ENCODE peak calls at places on chromosomes 13 and 19, in ten cellular contexts. S is fibroblast of lung; R is thoracic aorta; E is tibial nerve; K is CD8-positive, alpha-beta memory T cell; P is left lung; W is gastrocnemius medialis; Z is mesendoderm; U is aorta; H is cardiac muscle cell. D is an unnamed sample. For H3K27me3 and H3K36me3, the result is how much of the 10 kb centered on the place peaks cover.

GRCh38 chr13:40928980-40929379 is 90.1 kb downstream of the ELF1 start:
- DNase-seq in S (no peak), R (no peak), E (no peak), K (no peak), P (no peak), W (no peak), Z (no peak), U (no peak), H (no peak), D (no peak)

GRCh38 chr19:38402967-38403674 is at the start of gene FAM98C:
- DNase-seq in S (peak), R (peak), E (peak), K (peak), P (peak), W (peak), Z (peak), U (peak), H (peak), D (peak)

GRCh38 chr19:11963566-11964355 is 1.1 kb upstream of the ZNF763 start:
- DNase-seq in S (peak), R (peak), E (peak), K (peak), P (peak), W (peak), Z (peak), U (peak), H (peak), D (peak)

GRCh38 chr19:35100588-35101533 is 14.8 kb upstream of the FXYD3 start:
- DNase-seq in S (no peak), R (no peak), E (no peak), K (no peak), P (no peak), W (no peak), Z (no peak), U (no peak), H (no peak), D (peak)

GRCh38 chr13:102399791-102400618 is 1.8 kb downstream of the FGF14 start:
- DNase-seq in S (no peak), R (no peak), E (no peak), K (peak), P (peak), W (no peak), Z (peak), U (peak), H (peak), D (peak)

GRCh38 chr19:6464070-6464873 is at the start of gene CRB3:
- DNase-seq in S (no peak), R (no peak), E (no peak), K (peak), P (peak), W (no peak), Z (peak), U (no peak), H (no peak), D (peak)

GRCh38 chr13:112651306-112651705 is 38.5 kb upstream of the ATP11A start:
- DNase-seq in S (peak), R (no peak), E (no peak), K (no peak), P (no peak), W (no peak), Z (no peak), U (no peak), H (peak), D (no peak)

GRCh38 chr13:30864352-30865130 is 41.5 kb upstream of the MEDAG start:
- DNase-seq in S (peak), R (no peak), E (no peak), K (no peak), P (no peak), W (no peak), Z (peak), U (no peak), H (no peak), D (no peak)

GRCh38 chr19:8513687-8514504 is at the start of gene ZNF414:
- DNase-seq in S (peak), R (peak), E (peak), K (peak), P (peak), W (peak), Z (peak), U (peak), H (peak), D (peak)

GRCh38 chr13:81596224-81596753 is 1255.4 kb upstream of the SPRY2 start:
- DNase-seq in S (no peak), R (no peak), E (no peak), K (no peak), P (no peak), W (no peak), Z (no peak), U (no peak), H (no peak), D (no peak)

GRCh38 chr19:860481-861098 is 1.1 kb downstream of the CFD start:
- DNase-seq in S (peak), R (no peak), E (peak), K (peak), P (peak), W (peak), Z (peak), U (no peak), H (peak), D (peak)

GRCh38 chr13:24116103-24116502 is 44.4 kb upstream of the SPATA13 start:
- DNase-seq in S (peak), R (no peak), E (no peak), K (no peak), P (no peak), W (no peak), Z (no peak), U (no peak), H (no peak), D (no peak)

GRCh38 chr13:94858856-94859811 is 146.8 kb upstream of the SOX21 start:
- DNase-seq in S (peak), R (no peak), E (peak), K (no peak), P (peak), W (peak), Z (peak), U (no peak), H (no peak), D (no peak)

GRCh38 chr13:111337741-111338140 is 17.3 kb downstream of the TEX29 start:
- DNase-seq in S (peak), R (no peak), E (no peak), K (no peak), P (no peak), W (no peak), Z (no peak), U (no peak), H (no peak), D (no peak)

GRCh38 chr19:16078311-16078758 is 2.0 kb downstream of the TPM4 start:
- DNase-seq in S (peak), R (no peak), E (peak), K (no peak), P (no peak), W (no peak), Z (peak), U (peak), H (peak), D (no peak)

GRCh38 chr19:35869327-35870123 is 1.2 kb downstream of the APLP1 start:
- DNase-seq in S (peak), R (no peak), E (no peak), K (peak), P (peak), W (no peak), Z (peak), U (peak), H (peak), D (peak)

GRCh38 chr13:107367258-107367657 is 799.3 kb upstream of the ARGLU1 start:
- DNase-seq in S (peak), R (no peak), E (no peak), K (no peak), P (no peak), W (no peak), Z (no peak), U (no peak), H (no peak), D (no peak)

GRCh38 chr13:102707465-102707864 is 12.6 kb upstream of the METTL21C start:
- DNase-seq in S (peak), R (no peak), E (no peak), K (no peak), P (no peak), W (no peak), Z (no peak), U (no peak), H (no peak), D (no peak)

GRCh38 chr19:56765107-56765506 is 75.4 kb downstream of the PEG3 start:
- DNase-seq in S (no peak), R (no peak), E (no peak), K (peak), P (peak), W (no peak), Z (peak), U (peak), H (no peak), D (no peak)

GRCh38 chr13:48156466-48156865 is 61.6 kb upstream of the MED4 start:
- DNase-seq in S (no peak), R (no peak), E (no peak), K (peak), P (no peak), W (peak), Z (peak), U (no peak), H (no peak), D (no peak)

GRCh38 chr13:107284168-107284567 is 716.2 kb upstream of the ARGLU1 start:
- DNase-seq in S (peak), R (no peak), E (no peak), K (no peak), P (no peak), W (no peak), Z (no peak), U (no peak), H (no peak), D (no peak)

GRCh38 chr19:9702186-9702585 is 27.3 kb upstream of the ZNF562 start:
- DNase-seq in S (no peak), R (no peak), E (no peak), K (no peak), P (no peak), W (no peak), Z (no peak), U (no peak), H (no peak), D (no peak)
- H3K4me3 ChIP-seq in S (no peak), R (no peak), E (no peak), K (no peak), P (no peak), W (no peak), Z (no peak), U (no peak), H (no peak), D (no peak)

GRCh38 chr13:99417821-99418662 is 83.2 kb upstream of the TM9SF2 start:
- DNase-seq in S (peak), R (no peak), E (no peak), K (no peak), P (no peak), W (no peak), Z (no peak), U (no peak), H (no peak), D (no peak)

GRCh38 chr13:99417151-99417820 is 84.0 kb upstream of the TM9SF2 start:
- DNase-seq in S (no peak), R (no peak), E (no peak), K (peak), P (no peak), W (no peak), Z (peak), U (no peak), H (no peak), D (peak)

GRCh38 chr13:99415851-99416331 is 85.4 kb upstream of the TM9SF2 start:
- DNase-seq in S (no peak), R (no peak), E (no peak), K (peak), P (no peak), W (no peak), Z (no peak), U (peak), H (no peak), D (no peak)

GRCh38 chr13:99415014-99415650 is 86.1 kb upstream of the TM9SF2 start:
- DNase-seq in S (no peak), R (no peak), E (no peak), K (no peak), P (no peak), W (no peak), Z (no peak), U (no peak), H (no peak), D (no peak)

GRCh38 chr13:99416411-99417121 is 84.7 kb upstream of the TM9SF2 start:
- DNase-seq in S (no peak), R (no peak), E (no peak), K (peak), P (no peak), W (no peak), Z (no peak), U (peak), H (no peak), D (peak)
- H3K27me3 ChIP-seq in S (under half), R (under half), E (under half), K (under half), P (under half), W (under half), Z (under half), U (under half), H (under half), D (under half)

DNA sequence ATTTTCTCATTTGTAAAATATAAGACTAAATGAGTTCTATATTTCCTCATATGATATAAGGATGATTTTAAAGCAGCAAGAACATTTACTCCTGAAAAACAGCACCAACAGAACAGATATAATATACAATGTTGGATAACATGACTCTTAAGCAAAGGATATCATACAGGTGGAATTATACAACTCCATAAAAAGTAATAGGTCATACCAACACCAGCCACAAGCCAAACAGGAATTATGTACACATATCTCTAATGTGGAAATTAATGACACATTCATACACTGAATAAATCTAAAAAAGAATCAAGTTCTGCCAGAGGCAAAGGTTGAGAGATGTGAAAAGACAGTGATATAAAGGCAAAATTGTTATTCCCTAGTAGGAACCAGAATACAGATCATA is 25.9 kb downstream of the INTS6 start:
- DNase-seq in S (no peak), R (no peak), E (no peak), K (no peak), P (no peak), W (no peak), Z (no peak), U (no peak), H (no peak), D (no peak)
- H3K36me3 ChIP-seq in S (under half), R (under half), E (under half), K (under half), P (under half), W (under half), Z (under half), U (under half), H (under half), D (under half)

GRCh38 chr19:45577111-45577905 is 7.3 kb downstream of the OPA3 start:
- DNase-seq in S (peak), R (no peak), E (no peak), K (no peak), P (peak), W (peak), Z (peak), U (no peak), H (no peak), D (peak)
- H3K4me3 ChIP-seq in S (no peak), R (no peak), E (no peak), K (no peak), P (no peak), W (no peak), Z (no peak), U (no peak), H (no peak), D (no peak)

GRCh38 chr13:45627656-45628055 is 12.1 kb upstream of the ERICH6B start:
- DNase-seq in S (no peak), R (no peak), E (no peak), K (no peak), P (no peak), W (no peak), Z (no peak), U (no peak), H (no peak), D (no peak)

GRCh38 chr13:45623516-45624090 is 8.1 kb upstream of the ERICH6B start:
- DNase-seq in S (no peak), R (no peak), E (no peak), K (no peak), P (no peak), W (no peak), Z (peak), U (no peak), H (peak), D (no peak)

GRCh38 chr13:45626731-45627374 is 11.3 kb upstream of the ERICH6B start:
- DNase-seq in S (peak), R (no peak), E (no peak), K (no peak), P (no peak), W (no peak), Z (peak), U (no peak), H (no peak), D (no peak)

DNA sequence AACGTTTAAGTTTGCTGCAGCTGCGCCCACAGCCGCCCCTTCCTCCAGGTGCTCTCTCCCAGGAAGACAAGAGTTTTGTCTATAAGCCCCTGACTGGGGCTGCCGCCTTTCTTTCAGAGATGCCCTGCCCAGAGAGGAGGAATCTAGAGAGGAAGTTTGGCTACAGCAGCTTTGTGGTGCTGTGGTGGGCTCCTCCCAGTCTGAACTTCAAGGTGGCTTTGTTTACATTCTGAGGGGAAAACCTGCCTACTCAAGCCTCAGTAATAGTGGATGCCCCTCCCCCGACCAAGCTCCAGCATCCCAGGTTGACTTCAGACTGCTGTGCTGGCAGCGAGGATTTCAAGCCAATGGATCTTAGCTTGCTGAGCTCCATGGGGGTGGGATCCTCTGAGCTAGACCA is 6.4 kb upstream of the ERICH6B start:
- DNase-seq in S (no peak), R (no peak), E (no peak), K (no peak), P (no peak), W (no peak), Z (peak), U (no peak), H (no peak), D (no peak)
- H3K27me3 ChIP-seq in S (under half), R (under half), E (under half), K (under half), P (under half), W (under half), Z (under half), U (under half), H (under half), D (under half)

GRCh38 chr19:4693078-4693350 is 22.9 kb upstream of the MYDGF start:
- DNase-seq in S (no peak), R (no peak), E (no peak), K (no peak), P (no peak), W (no peak), Z (no peak), U (no peak), H (no peak), D (no peak)

GRCh38 chr19:4695224-4695731 is 25.1 kb upstream of the MYDGF start:
- DNase-seq in S (no peak), R (no peak), E (no peak), K (no peak), P (no peak), W (peak), Z (no peak), U (no peak), H (no peak), D (no peak)

GRCh38 chr19:4694211-4694987 is 24.3 kb upstream of the MYDGF start:
- DNase-seq in S (peak), R (no peak), E (no peak), K (no peak), P (no peak), W (peak), Z (no peak), U (no peak), H (no peak), D (no peak)

GRCh38 chr19:4692275-4693077 is 22.3 kb upstream of the MYDGF start:
- DNase-seq in S (no peak), R (no peak), E (no peak), K (no peak), P (no peak), W (peak), Z (no peak), U (no peak), H (no peak), D (no peak)

GRCh38 chr19:4693471-4694121 is 23.5 kb upstream of the MYDGF start:
- DNase-seq in S (no peak), R (no peak), E (no peak), K (no peak), P (no peak), W (no peak), Z (no peak), U (no peak), H (no peak), D (no peak)
- H3K36me3 ChIP-seq in S (under half), R (half or more), E (under half), K (under half), P (under half), W (under half), Z (under half), U (under half), H (under half), D (under half)

DNA sequence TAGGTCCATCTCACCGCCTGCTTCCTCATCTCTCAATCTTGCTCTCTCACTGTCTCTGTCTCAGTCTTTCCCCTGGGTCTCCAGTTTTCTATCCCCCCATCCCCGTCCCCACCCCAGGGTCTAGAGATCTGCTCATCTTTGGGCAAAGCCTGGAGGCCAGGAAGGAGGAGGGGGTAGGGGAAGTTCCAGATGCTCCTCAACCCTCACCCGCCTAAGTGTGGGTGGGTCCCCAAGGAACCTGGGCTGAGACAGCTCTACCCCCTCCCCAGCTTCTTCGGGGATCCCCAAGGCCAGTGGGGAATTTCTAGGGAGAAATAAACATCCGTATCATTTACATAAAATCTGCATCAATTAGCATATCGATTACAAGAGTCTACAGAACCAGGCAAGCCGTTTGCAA is 31.8 kb upstream of the SEMA6B start:
- DNase-seq in S (no peak), R (no peak), E (no peak), K (no peak), P (no peak), W (no peak), Z (no peak), U (no peak), H (no peak), D (peak)
- H3K4me3 ChIP-seq in S (no peak), R (no peak), E (no peak), K (no peak), P (no peak), W (no peak), Z (no peak), U (no peak), H (no peak), D (no peak)

D was measured in H7.